ENCODE peak calls at places on chromosomes 16 and 17, in nine cellular contexts. A, X, E, L, I, H, M, W and S are unnamed samples.

GRCh38 chr16:68319185-68319908 is 8.5 kb downstream of the PRMT7 start:
- DNase-seq in A (no peak), H (no peak), L (no peak), W (no peak), E (no peak), I (no peak), M (no peak), X (no peak), S (peak)

GRCh38 chr17:21042434-21043295 is at the start of gene USP22:
- DNase-seq in I (no peak), M (no peak), E (no peak), H (no peak), A (peak), W (peak), L (peak), X (no peak), S (peak)

GRCh38 chr17:65457635-65458257 is 103.7 kb downstream of the AXIN2 start:
- DNase-seq in L (no peak), I (no peak), A (no peak), H (no peak), W (no peak), M (no peak), X (no peak), E (no peak), S (no peak)

GRCh38 chr17:74485841-74486240 is 19.4 kb downstream of the CD300A start:
- DNase-seq in X (no peak), W (no peak), L (no peak), A (no peak), M (no peak), H (no peak), I (no peak), E (no peak), S (no peak)

GRCh38 chr17:64159051-64159590 is 29.2 kb upstream of the ERN1 start:
- DNase-seq in A (no peak), L (no peak), M (no peak), X (no peak), I (no peak), E (no peak), W (no peak), H (no peak), S (no peak)

GRCh38 chr17:4199818-4200402 is 56.9 kb downstream of the CYB5D2 start:
- DNase-seq in H (no peak), A (no peak), X (no peak), L (peak), M (no peak), I (no peak), W (peak), E (peak), S (no peak)

GRCh38 chr16:79707867-79708266 is 107.3 kb upstream of the MAF start:
- DNase-seq in W (no peak), A (peak), I (peak), E (no peak), L (no peak), X (peak), H (peak), M (peak), S (no peak)

GRCh38 chr17:43532581-43532980 is 13.6 kb downstream of the ETV4 start:
- DNase-seq in I (no peak), W (no peak), H (no peak), M (no peak), L (no peak), E (no peak), A (no peak), X (no peak), S (no peak)

GRCh38 chr16:46728804-46729203 is 19.3 kb downstream of the MYLK3 start:
- DNase-seq in I (no peak), M (no peak), H (no peak), L (no peak), X (no peak), A (no peak), E (no peak), W (no peak), S (no peak)

GRCh38 chr17:82978765-82979349 is 100.6 kb upstream of the METRNL start:
- DNase-seq in H (no peak), I (no peak), X (no peak), M (no peak), A (no peak), W (no peak), E (peak), L (no peak), S (no peak)

GRCh38 chr16:77834600-77834963 is 46.2 kb downstream of the VAT1L start:
- DNase-seq in H (peak), A (no peak), X (no peak), I (no peak), W (no peak), M (no peak), L (no peak), E (no peak), S (no peak)

GRCh38 chr16:81586976-81587625 is 142.5 kb downstream of the CMIP start:
- DNase-seq in M (no peak), L (no peak), I (no peak), E (no peak), W (no peak), X (no peak), H (no peak), A (no peak), S (no peak)

GRCh38 chr17:2924211-2924610 is 128.0 kb downstream of the RAP1GAP2 start:
- DNase-seq in L (peak), E (no peak), A (no peak), W (no peak), M (no peak), I (no peak), H (no peak), X (no peak), S (no peak)

GRCh38 chr16:23398987-23399805 is 53.8 kb downstream of the COG7 start:
- DNase-seq in E (no peak), M (no peak), I (peak), X (peak), L (peak), A (no peak), W (peak), H (no peak), S (no peak)

GRCh38 chr16:86252596-86252995 is 257.7 kb upstream of the FOXF1 start:
- DNase-seq in L (peak), W (peak), X (no peak), I (no peak), H (no peak), M (no peak), A (no peak), E (no peak), S (no peak)

GRCh38 chr17:45021607-45022287 is 29.7 kb downstream of the DCAKD start:
- DNase-seq in H (no peak), A (peak), X (peak), I (peak), W (peak), L (peak), E (peak), M (no peak), S (peak)

GRCh38 chr16:67247698-67248400 is 568 bp upstream of the FHOD1 start:
- DNase-seq in M (no peak), I (no peak), L (no peak), W (no peak), A (no peak), E (no peak), X (no peak), H (no peak), S (no peak)

GRCh38 chr17:27520571-27521185 is 64.4 kb downstream of the KSR1 start:
- DNase-seq in M (no peak), W (no peak), E (no peak), I (no peak), L (no peak), A (no peak), H (no peak), X (no peak), S (no peak)

GRCh38 chr16:522320-523096 is 5.0 kb upstream of the CAPN15 start:
- DNase-seq in E (no peak), W (no peak), L (no peak), M (no peak), X (no peak), I (no peak), A (no peak), H (no peak), S (no peak)

GRCh38 chr17:78689029-78689428 is 93.0 kb downstream of the CYTH1 start:
- DNase-seq in I (no peak), M (no peak), L (no peak), A (no peak), X (no peak), H (no peak), W (no peak), E (no peak), S (no peak)
- TF ChIP-seq CTCF in I (no peak), M (no peak), L (no peak), A (no peak), X (no peak), H (peak), W (no peak), E (no peak), S (peak)

GRCh38 chr16:5024632-5025031 is 9.1 kb downstream of the NAGPA start:
- DNase-seq in H (no peak), M (no peak), E (no peak), L (no peak), X (no peak), A (no peak), I (no peak), W (no peak), S (no peak)
- TF ChIP-seq CTCF in H (no peak), M (no peak), E (no peak), L (no peak), X (no peak), A (no peak), I (no peak), W (no peak), S (no peak)

GRCh38 chr16:85168732-85169256 is 56.5 kb upstream of the CIBAR2 start:
- DNase-seq in L (peak), X (peak), W (no peak), M (no peak), E (no peak), H (no peak), A (peak), I (peak), S (no peak)
- TF ChIP-seq CTCF in L (no peak), X (no peak), W (no peak), M (no peak), E (no peak), H (peak), A (no peak), I (no peak), S (no peak)

DNA sequence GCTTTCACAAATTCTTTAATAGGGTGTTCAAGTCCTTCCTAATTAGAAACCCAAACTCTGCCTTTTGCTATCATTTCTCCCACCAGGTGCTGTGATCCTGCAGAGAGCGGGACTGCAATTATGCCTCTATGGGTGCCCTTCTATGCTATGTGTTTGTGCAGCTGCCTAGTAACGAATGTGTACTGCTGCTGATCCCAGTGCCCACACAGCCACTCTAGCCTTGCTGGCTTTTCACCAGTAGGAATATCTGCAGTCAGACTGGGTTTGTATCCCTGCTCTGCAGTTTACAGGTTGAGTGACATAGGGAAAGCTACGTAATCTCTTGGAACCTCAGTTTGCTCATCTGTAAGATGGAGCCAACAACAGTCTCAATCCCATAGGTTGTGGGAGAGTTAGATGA is 179.6 kb upstream of the IRX3 start:
- DNase-seq in H (no peak), M (no peak), E (no peak), L (no peak), X (no peak), W (no peak), A (no peak), I (no peak), S (no peak)
- TF ChIP-seq CTCF in H (no peak), M (no peak), E (no peak), L (no peak), X (no peak), W (no peak), A (no peak), I (no peak), S (no peak)

GRCh38 chr17:36600477-36600876 is 906 bp upstream of the MRM1 start:
- DNase-seq in M (no peak), W (no peak), H (no peak), I (no peak), A (no peak), E (no peak), L (no peak), X (no peak), S (no peak)

GRCh38 chr17:36602030-36602737 is 801 bp downstream of the MRM1 start:
- DNase-seq in W (no peak), H (no peak), I (no peak), E (peak), A (peak), L (no peak), M (no peak), X (no peak), S (no peak)

GRCh38 chr17:36602924-36603384 is 1.6 kb downstream of the MRM1 start:
- DNase-seq in L (peak), A (peak), X (peak), H (peak), E (peak), I (peak), W (peak), M (no peak), S (peak)

GRCh38 chr17:36600936-36601302 is 464 bp upstream of the MRM1 start:
- DNase-seq in A (no peak), X (no peak), M (no peak), H (no peak), W (no peak), I (no peak), E (no peak), L (no peak), S (no peak)

DNA sequence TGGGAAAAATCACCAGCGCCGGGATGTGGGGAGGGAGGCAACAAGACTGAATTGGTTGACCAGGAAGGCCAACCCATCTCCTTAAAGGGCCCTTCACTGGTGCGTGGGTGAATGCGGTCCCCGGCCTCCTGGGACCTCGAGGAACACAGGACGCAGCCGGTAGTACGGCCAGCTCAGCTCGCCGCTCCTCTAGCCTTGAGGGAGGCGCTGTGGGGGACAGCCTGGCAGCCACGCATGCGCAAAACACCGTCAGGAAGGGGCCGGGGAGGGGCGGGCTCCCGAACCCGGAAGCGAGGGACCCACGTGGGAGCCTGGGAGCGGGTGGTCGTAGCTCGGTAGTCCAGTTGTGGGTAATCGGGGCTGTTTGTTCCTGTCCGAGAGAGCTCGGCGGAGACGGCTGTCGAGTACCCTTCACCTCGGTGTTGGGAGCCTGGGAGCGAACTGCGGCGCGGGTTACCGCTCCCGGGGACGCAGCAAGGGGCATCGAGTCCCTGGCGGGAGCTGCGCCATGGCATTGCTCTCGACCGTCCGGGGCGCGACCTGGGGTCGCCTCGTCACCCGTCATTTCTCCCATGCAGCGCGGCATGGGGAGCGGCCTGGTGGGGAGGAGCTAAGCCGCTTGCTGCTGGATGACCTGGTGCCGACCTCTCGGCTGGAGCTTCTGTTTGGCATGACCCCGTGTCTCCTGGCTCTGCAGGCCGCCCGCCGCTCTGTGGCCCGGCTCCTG is at the start of gene MRM1:
- DNase-seq in I (peak), W (peak), E (peak), L (peak), A (peak), X (peak), H (peak), M (peak), S (peak)
- TF ChIP-seq CTCF in I (no peak), W (no peak), E (no peak), L (no peak), A (peak), X (no peak), H (peak), M (peak), S (peak)

GRCh38 chr16:5008311-5008731 is 25.4 kb downstream of the NAGPA start:
- DNase-seq in W (no peak), H (no peak), E (no peak), L (no peak), A (no peak), I (no peak), X (no peak), M (no peak), S (no peak)

GRCh38 chr16:5011637-5012036 is 22.1 kb downstream of the NAGPA start:
- DNase-seq in A (no peak), W (no peak), I (no peak), H (no peak), M (no peak), E (no peak), X (no peak), L (no peak), S (no peak)

GRCh38 chr16:5007256-5007655 is 26.5 kb downstream of the NAGPA start:
- DNase-seq in X (no peak), M (no peak), W (no peak), A (no peak), E (no peak), L (no peak), I (no peak), H (no peak), S (no peak)

GRCh38 chr16:5012887-5013286 is 20.8 kb downstream of the NAGPA start:
- DNase-seq in W (no peak), A (no peak), E (no peak), L (no peak), H (no peak), X (no peak), M (no peak), I (no peak), S (no peak)

GRCh38 chr16:5010576-5011329 is 23.0 kb downstream of the NAGPA start:
- DNase-seq in L (peak), A (no peak), H (no peak), X (no peak), M (no peak), E (no peak), W (no peak), I (no peak), S (no peak)
- TF ChIP-seq CTCF in L (no peak), A (no peak), H (no peak), X (no peak), M (no peak), E (no peak), W (no peak), I (no peak), S (no peak)

DNA sequence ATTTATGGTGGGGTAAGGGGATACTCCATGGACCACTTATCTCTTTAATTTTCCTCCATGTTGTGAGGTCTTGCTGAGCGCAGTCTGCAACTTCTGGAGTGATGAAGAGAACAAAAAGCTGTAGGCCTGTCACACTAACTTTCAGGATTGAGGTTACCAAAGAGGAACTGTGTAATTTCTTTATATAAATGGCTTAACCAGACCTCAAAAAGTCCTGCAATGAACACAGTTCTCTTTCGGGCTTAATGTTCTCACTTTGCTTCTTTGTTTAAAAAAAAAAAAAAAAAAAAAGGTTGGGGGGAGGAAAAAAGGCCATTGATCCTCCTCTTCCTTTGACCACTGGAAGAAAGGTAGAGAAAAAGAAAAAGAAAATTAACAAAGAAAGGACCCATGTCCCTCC is 86.8 kb upstream of the SOX9 start:
- DNase-seq in I (no peak), E (no peak), H (no peak), X (no peak), L (no peak), W (no peak), A (no peak), M (no peak), S (no peak)
- TF ChIP-seq CTCF in I (no peak), E (no peak), H (no peak), X (no peak), L (no peak), W (no peak), A (no peak), M (no peak), S (no peak)

GRCh38 chr17:81635431-81635830 is 1.5 kb downstream of the NPLOC4 start:
- DNase-seq in H (no peak), E (no peak), I (no peak), A (no peak), L (no peak), M (no peak), X (no peak), W (no peak), S (no peak)
- TF ChIP-seq CTCF in H (no peak), E (no peak), I (no peak), A (no peak), L (no peak), M (no peak), X (no peak), W (no peak), S (no peak)

GRCh38 chr17:75756451-75757085 is 8.4 kb downstream of the GALK1 start:
- DNase-seq in W (no peak), A (no peak), I (no peak), M (no peak), E (no peak), X (peak), H (no peak), L (no peak), S (no peak)

GRCh38 chr17:75757086-75757681 is 7.8 kb downstream of the GALK1 start:
- DNase-seq in M (no peak), H (no peak), A (no peak), X (no peak), W (no peak), L (no peak), E (no peak), I (no peak), S (no peak)

GRCh38 chr17:75759457-75759856 is 5.5 kb downstream of the GALK1 start:
- DNase-seq in E (no peak), W (no peak), X (no peak), M (no peak), A (no peak), H (no peak), L (no peak), I (peak), S (no peak)

GRCh38 chr17:75755990-75756389 is 9.0 kb downstream of the GALK1 start:
- DNase-seq in L (no peak), A (no peak), M (no peak), E (peak), X (no peak), W (no peak), H (no peak), I (no peak), S (no peak)

DNA sequence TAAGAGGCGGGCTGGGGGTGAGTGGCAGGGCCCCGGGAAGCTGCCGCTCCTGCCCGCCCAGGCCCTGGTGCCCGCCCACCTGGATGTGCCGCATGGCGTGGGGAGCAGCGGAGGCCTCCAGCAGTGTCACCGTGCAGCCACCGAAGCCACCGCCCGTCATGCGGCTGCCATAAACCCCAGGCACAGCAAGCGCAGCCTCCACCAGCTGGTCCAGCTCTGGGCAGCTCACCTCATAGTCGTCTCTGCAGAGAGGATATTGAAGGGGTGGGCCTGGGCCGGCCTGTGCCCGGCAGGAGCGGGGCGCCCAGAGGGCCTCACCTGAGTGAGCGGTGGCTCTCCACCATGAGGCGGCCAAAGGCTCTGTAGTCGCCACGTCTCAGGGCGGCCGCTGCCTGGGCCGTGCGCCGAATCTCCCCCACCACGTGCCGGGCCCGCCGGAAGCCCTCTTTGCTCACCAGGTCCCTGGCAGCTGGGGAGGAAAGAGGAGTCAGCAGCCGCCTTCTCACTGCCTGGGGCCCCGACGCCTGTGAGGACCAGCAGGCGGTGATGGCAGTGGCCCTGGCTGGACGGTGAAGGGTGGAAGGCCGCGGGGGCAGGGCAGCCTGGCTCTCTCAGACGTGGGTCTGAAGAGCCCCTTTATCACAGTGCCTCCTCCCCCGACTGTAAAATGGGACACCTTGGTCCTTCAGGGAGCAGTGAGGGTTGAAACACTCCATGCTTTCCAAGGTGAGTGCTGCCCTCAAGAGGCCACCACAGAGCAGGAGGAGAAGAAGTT is 6.7 kb downstream of the GALK1 start:
- DNase-seq in W (no peak), I (no peak), M (no peak), L (peak), A (no peak), X (no peak), H (no peak), E (no peak), S (no peak)
- TF ChIP-seq CTCF in W (no peak), I (no peak), M (no peak), L (no peak), A (no peak), X (no peak), H (peak), E (no peak), S (no peak)